ENCODE peak calls at places on chromosomes 16 and 17, in six cellular contexts. One of them, this sample, is unnamed.

GRCh38 chr17:19242926-19243325 is 5.8 kb downstream of the EPN2 start:
- DNase-seq in upper lobe of right lung: peak; percentile 33
- DNase-seq in effector memory CD4-positive, alpha-beta T cell: no peak
- DNase-seq in left ventricle myocardium inferior: no peak
- DNase-seq in uterus: no peak
- DNase-seq in fibroblast of lung: no peak
- DNase-seq in this sample: no peak

GRCh38 chr16:86566601-86566965 is at the start of gene FOXC2:
- DNase-seq in effector memory CD4-positive, alpha-beta T cell: peak; percentile 14
- DNase-seq in upper lobe of right lung: peak; percentile 80
- DNase-seq in uterus: peak; percentile 69
- DNase-seq in left ventricle myocardium inferior: peak; percentile 92
- DNase-seq in fibroblast of lung: peak; percentile 97
- DNase-seq in this sample: peak; percentile 89

GRCh38 chr16:88809068-88809675 is 2.6 kb downstream of the APRT start:
- DNase-seq in left ventricle myocardium inferior: no peak
- DNase-seq in effector memory CD4-positive, alpha-beta T cell: no peak
- DNase-seq in uterus: no peak
- DNase-seq in fibroblast of lung: no peak
- DNase-seq in upper lobe of right lung: peak; percentile 56
- DNase-seq in this sample: peak; percentile 45

GRCh38 chr16:81623365-81624102 is 155.6 kb upstream of the PLCG2 start:
- DNase-seq in effector memory CD4-positive, alpha-beta T cell: peak; percentile 46
- DNase-seq in upper lobe of right lung: no peak
- DNase-seq in uterus: no peak
- DNase-seq in fibroblast of lung: peak; percentile 65
- DNase-seq in left ventricle myocardium inferior: no peak
- DNase-seq in this sample: peak; percentile 44

GRCh38 chr17:65287040-65287439 is 149.9 kb downstream of the RGS9 start:
- DNase-seq in effector memory CD4-positive, alpha-beta T cell: no peak
- DNase-seq in left ventricle myocardium inferior: no peak
- DNase-seq in upper lobe of right lung: no peak
- DNase-seq in uterus: no peak
- DNase-seq in fibroblast of lung: no peak
- DNase-seq in this sample: no peak

GRCh38 chr16:794091-794842 is 5.8 kb downstream of the CHTF18 start:
- DNase-seq in uterus: no peak
- DNase-seq in left ventricle myocardium inferior: no peak
- DNase-seq in upper lobe of right lung: no peak
- DNase-seq in fibroblast of lung: no peak
- DNase-seq in effector memory CD4-positive, alpha-beta T cell: no peak
- DNase-seq in this sample: no peak

GRCh38 chr17:82767041-82767754 is 15.3 kb downstream of the TBCD start:
- DNase-seq in uterus: no peak
- DNase-seq in fibroblast of lung: peak; percentile 56
- DNase-seq in upper lobe of right lung: no peak
- DNase-seq in left ventricle myocardium inferior: no peak
- DNase-seq in effector memory CD4-positive, alpha-beta T cell: no peak
- DNase-seq in this sample: no peak

GRCh38 chr16:2465653-2466415 is 5.3 kb upstream of the NTN3 start:
- DNase-seq in left ventricle myocardium inferior: no peak
- DNase-seq in effector memory CD4-positive, alpha-beta T cell: no peak
- DNase-seq in fibroblast of lung: no peak
- DNase-seq in uterus: no peak
- DNase-seq in upper lobe of right lung: no peak
- DNase-seq in this sample: no peak

GRCh38 chr17:144936-145670 is 7.7 kb downstream of the SCGB1C2 start:
- DNase-seq in fibroblast of lung: no peak
- DNase-seq in left ventricle myocardium inferior: peak; percentile 6
- DNase-seq in upper lobe of right lung: peak; percentile 25
- DNase-seq in uterus: peak; percentile 7
- DNase-seq in effector memory CD4-positive, alpha-beta T cell: no peak
- DNase-seq in this sample: no peak

GRCh38 chr17:75096082-75096625 is 8.4 kb downstream of the SLC16A5 start:
- DNase-seq in fibroblast of lung: peak; percentile 62
- DNase-seq in uterus: no peak
- DNase-seq in upper lobe of right lung: peak; percentile 93
- DNase-seq in left ventricle myocardium inferior: peak; percentile 75
- DNase-seq in effector memory CD4-positive, alpha-beta T cell: no peak
- DNase-seq in this sample: peak; percentile 68

GRCh38 chr17:27323538-27324212 is 29.8 kb downstream of the WSB1 start:
- DNase-seq in upper lobe of right lung: peak; percentile 89
- DNase-seq in left ventricle myocardium inferior: peak; percentile 80
- DNase-seq in fibroblast of lung: peak; percentile 86
- DNase-seq in uterus: peak; percentile 68
- DNase-seq in effector memory CD4-positive, alpha-beta T cell: no peak
- DNase-seq in this sample: peak; percentile 48

GRCh38 chr17:292531-293382 is 59.9 kb downstream of the RPH3AL start:
- DNase-seq in fibroblast of lung: no peak
- DNase-seq in uterus: peak; percentile 2
- DNase-seq in upper lobe of right lung: peak; percentile 55
- DNase-seq in left ventricle myocardium inferior: no peak
- DNase-seq in effector memory CD4-positive, alpha-beta T cell: no peak
- DNase-seq in this sample: no peak

GRCh38 chr17:80984749-80985148 is 6.9 kb upstream of the CHMP6 start:
- DNase-seq in effector memory CD4-positive, alpha-beta T cell: no peak
- DNase-seq in upper lobe of right lung: no peak
- DNase-seq in uterus: peak; percentile 35
- DNase-seq in fibroblast of lung: peak; percentile 90
- DNase-seq in left ventricle myocardium inferior: no peak
- DNase-seq in this sample: no peak

GRCh38 chr17:17904171-17905035 is 67.6 kb upstream of the SREBF1 start:
- DNase-seq in fibroblast of lung: no peak
- DNase-seq in left ventricle myocardium inferior: no peak
- DNase-seq in uterus: no peak
- DNase-seq in upper lobe of right lung: no peak
- DNase-seq in effector memory CD4-positive, alpha-beta T cell: no peak
- DNase-seq in this sample: no peak

GRCh38 chr17:77958716-77959215 is 263 bp downstream of the TNRC6C start:
- DNase-seq in fibroblast of lung: no peak
- DNase-seq in upper lobe of right lung: no peak
- DNase-seq in uterus: no peak
- DNase-seq in effector memory CD4-positive, alpha-beta T cell: no peak
- DNase-seq in left ventricle myocardium inferior: no peak
- DNase-seq in this sample: no peak

GRCh38 chr16:24984903-24985675 is 30.1 kb downstream of the ARHGAP17 start:
- DNase-seq in effector memory CD4-positive, alpha-beta T cell: no peak
- DNase-seq in uterus: no peak
- DNase-seq in fibroblast of lung: no peak
- DNase-seq in upper lobe of right lung: no peak
- DNase-seq in left ventricle myocardium inferior: no peak
- DNase-seq in this sample: no peak

GRCh38 chr16:85126731-85127662 is 14.7 kb upstream of the CIBAR2 start:
- DNase-seq in fibroblast of lung: peak; percentile 68
- DNase-seq in left ventricle myocardium inferior: no peak
- DNase-seq in upper lobe of right lung: no peak
- DNase-seq in effector memory CD4-positive, alpha-beta T cell: no peak
- DNase-seq in uterus: peak; percentile 78
- DNase-seq in this sample: peak; percentile 32

GRCh38 chr17:19645608-19646250 is 2.8 kb upstream of the ALDH3A2 start:
- DNase-seq in effector memory CD4-positive, alpha-beta T cell: peak; percentile 24
- DNase-seq in uterus: peak; percentile 25
- DNase-seq in upper lobe of right lung: peak; percentile 73
- DNase-seq in fibroblast of lung: peak; percentile 19
- DNase-seq in left ventricle myocardium inferior: no peak
- DNase-seq in this sample: no peak

GRCh38 chr16:2811703-2812471 is 5.2 kb upstream of the PRSS21 start:
- DNase-seq in fibroblast of lung: no peak
- DNase-seq in effector memory CD4-positive, alpha-beta T cell: no peak
- DNase-seq in uterus: no peak
- DNase-seq in upper lobe of right lung: peak; percentile 38
- DNase-seq in left ventricle myocardium inferior: no peak
- DNase-seq in this sample: no peak

GRCh38 chr17:81666092-81666341 is 388 bp downstream of the OXLD1 start:
- DNase-seq in left ventricle myocardium inferior: no peak
- DNase-seq in effector memory CD4-positive, alpha-beta T cell: no peak
- DNase-seq in fibroblast of lung: peak; percentile 22
- DNase-seq in uterus: no peak
- DNase-seq in upper lobe of right lung: no peak
- DNase-seq in this sample: no peak

GRCh38 chr17:65978881-65979280 is 213.1 kb downstream of the CEP112 start:
- DNase-seq in uterus: no peak
- DNase-seq in effector memory CD4-positive, alpha-beta T cell: no peak
- DNase-seq in upper lobe of right lung: no peak
- DNase-seq in left ventricle myocardium inferior: no peak
- DNase-seq in fibroblast of lung: peak; percentile 16
- DNase-seq in this sample: no peak

GRCh38 chr16:55035956-55036355 is 105.3 kb downstream of the IRX5 start:
- DNase-seq in upper lobe of right lung: no peak
- DNase-seq in uterus: no peak
- DNase-seq in fibroblast of lung: no peak
- DNase-seq in effector memory CD4-positive, alpha-beta T cell: no peak
- DNase-seq in left ventricle myocardium inferior: no peak
- DNase-seq in this sample: no peak

GRCh38 chr17:72927146-72927545 is 165.3 kb downstream of the SLC39A11 start:
- DNase-seq in uterus: no peak
- DNase-seq in effector memory CD4-positive, alpha-beta T cell: no peak
- DNase-seq in fibroblast of lung: no peak
- DNase-seq in left ventricle myocardium inferior: no peak
- DNase-seq in upper lobe of right lung: no peak
- DNase-seq in this sample: no peak

GRCh38 chr16:80720759-80721470 is 83.5 kb downstream of the CDYL2 start:
- DNase-seq in fibroblast of lung: no peak
- DNase-seq in uterus: no peak
- DNase-seq in left ventricle myocardium inferior: no peak
- DNase-seq in effector memory CD4-positive, alpha-beta T cell: no peak
- DNase-seq in upper lobe of right lung: no peak
- DNase-seq in this sample: no peak

GRCh38 chr16:3754772-3755171 is 37.4 kb upstream of the TRAP1 start:
- DNase-seq in fibroblast of lung: no peak
- DNase-seq in upper lobe of right lung: no peak
- DNase-seq in effector memory CD4-positive, alpha-beta T cell: no peak
- DNase-seq in uterus: no peak
- DNase-seq in left ventricle myocardium inferior: no peak
- DNase-seq in this sample: no peak

DNA sequence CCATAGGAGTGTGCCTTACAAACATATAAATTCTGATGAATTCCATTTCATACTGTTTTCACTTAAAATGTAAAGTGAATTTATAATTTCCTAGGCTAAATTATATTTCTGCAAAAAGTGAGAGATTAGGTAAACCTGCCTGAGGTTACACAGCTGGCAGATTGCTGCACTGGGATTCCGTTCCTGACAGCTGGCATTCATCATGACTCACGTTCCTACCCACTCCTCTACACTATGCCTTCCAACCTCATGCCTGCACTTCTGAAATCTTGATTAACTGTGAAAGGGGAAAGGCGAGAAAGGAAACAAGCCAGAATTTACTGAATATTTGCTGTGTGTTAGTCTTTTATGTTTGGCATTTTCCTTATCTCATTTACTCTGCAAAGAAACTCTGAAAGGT is 73.3 kb upstream of the MON1B start:
- DNase-seq in upper lobe of right lung: no peak
- DNase-seq in effector memory CD4-positive, alpha-beta T cell: no peak
- DNase-seq in uterus: no peak
- DNase-seq in left ventricle myocardium inferior: no peak
- DNase-seq in fibroblast of lung: no peak
- DNase-seq in this sample: no peak
- H3K4me3 ChIP-seq in upper lobe of right lung: no peak overlapping the region
- H3K4me3 ChIP-seq in effector memory CD4-positive, alpha-beta T cell: no peak overlapping the region
- H3K4me3 ChIP-seq in uterus: no peak overlapping the region
- H3K4me3 ChIP-seq in left ventricle myocardium inferior: no peak overlapping the region
- H3K4me3 ChIP-seq in fibroblast of lung: no peak overlapping the region
- H3K4me3 ChIP-seq in this sample: no peak overlapping the region

GRCh38 chr17:41664587-41665565 is 23.8 kb upstream of the EIF1 start:
- DNase-seq in uterus: no peak
- DNase-seq in fibroblast of lung: no peak
- DNase-seq in upper lobe of right lung: no peak
- DNase-seq in left ventricle myocardium inferior: no peak
- DNase-seq in effector memory CD4-positive, alpha-beta T cell: no peak
- DNase-seq in this sample: no peak
- H3K4me3 ChIP-seq in uterus: peak overlapping the region; percentile 45
- H3K4me3 ChIP-seq in fibroblast of lung: peak overlapping the region; percentile 59
- H3K4me3 ChIP-seq in upper lobe of right lung: peak overlapping the region; percentile 56
- H3K4me3 ChIP-seq in left ventricle myocardium inferior: peak overlapping the region; percentile 72
- H3K4me3 ChIP-seq in effector memory CD4-positive, alpha-beta T cell: peak overlapping the region; percentile 63
- H3K4me3 ChIP-seq in this sample: no peak overlapping the region

GRCh38 chr17:12815642-12816141 is 26.4 kb downstream of the ARHGAP44 start:
- DNase-seq in fibroblast of lung: no peak
- DNase-seq in effector memory CD4-positive, alpha-beta T cell: no peak
- DNase-seq in left ventricle myocardium inferior: no peak
- DNase-seq in uterus: no peak
- DNase-seq in upper lobe of right lung: no peak
- DNase-seq in this sample: no peak
- H3K4me3 ChIP-seq in fibroblast of lung: no peak overlapping the region
- H3K4me3 ChIP-seq in effector memory CD4-positive, alpha-beta T cell: no peak overlapping the region
- H3K4me3 ChIP-seq in left ventricle myocardium inferior: no peak overlapping the region
- H3K4me3 ChIP-seq in uterus: no peak overlapping the region
- H3K4me3 ChIP-seq in upper lobe of right lung: no peak overlapping the region
- H3K4me3 ChIP-seq in this sample: no peak overlapping the region

GRCh38 chr16:71847096-71847495 is 1.3 kb downstream of the ATXN1L start:
- DNase-seq in effector memory CD4-positive, alpha-beta T cell: no peak
- DNase-seq in fibroblast of lung: no peak
- DNase-seq in left ventricle myocardium inferior: no peak
- DNase-seq in upper lobe of right lung: no peak
- DNase-seq in uterus: no peak
- DNase-seq in this sample: no peak
- H3K4me3 ChIP-seq in effector memory CD4-positive, alpha-beta T cell: peak overlapping the region; percentile 96
- H3K4me3 ChIP-seq in fibroblast of lung: peak overlapping the region; percentile 97
- H3K4me3 ChIP-seq in left ventricle myocardium inferior: peak overlapping the region; percentile 100
- H3K4me3 ChIP-seq in upper lobe of right lung: peak overlapping the region; percentile 100
- H3K4me3 ChIP-seq in uterus: peak overlapping the region; percentile 73
- H3K4me3 ChIP-seq in this sample: peak overlapping the region; percentile 99

GRCh38 chr17:45226620-45227019 is 4.9 kb downstream of the FMNL1 start:
- DNase-seq in left ventricle myocardium inferior: no peak
- DNase-seq in upper lobe of right lung: no peak
- DNase-seq in fibroblast of lung: no peak
- DNase-seq in effector memory CD4-positive, alpha-beta T cell: no peak
- DNase-seq in uterus: no peak
- DNase-seq in this sample: no peak

GRCh38 chr17:45228121-45228941 is 6.6 kb downstream of the FMNL1 start:
- DNase-seq in left ventricle myocardium inferior: no peak
- DNase-seq in fibroblast of lung: no peak
- DNase-seq in effector memory CD4-positive, alpha-beta T cell: no peak
- DNase-seq in uterus: no peak
- DNase-seq in upper lobe of right lung: no peak
- DNase-seq in this sample: no peak

GRCh38 chr17:45228985-45229517 is 7.4 kb downstream of the FMNL1 start:
- DNase-seq in effector memory CD4-positive, alpha-beta T cell: peak; percentile 79
- DNase-seq in upper lobe of right lung: peak; percentile 94
- DNase-seq in fibroblast of lung: peak; percentile 96
- DNase-seq in left ventricle myocardium inferior: peak; percentile 89
- DNase-seq in uterus: peak; percentile 92
- DNase-seq in this sample: no peak

GRCh38 chr17:45227101-45227591 is 5.5 kb downstream of the FMNL1 start:
- DNase-seq in effector memory CD4-positive, alpha-beta T cell: no peak
- DNase-seq in left ventricle myocardium inferior: no peak
- DNase-seq in upper lobe of right lung: no peak
- DNase-seq in fibroblast of lung: peak; percentile 28
- DNase-seq in uterus: no peak
- DNase-seq in this sample: no peak

GRCh38 chr17:45227631-45228120 is 6.0 kb downstream of the FMNL1 start:
- DNase-seq in upper lobe of right lung: no peak
- DNase-seq in uterus: no peak
- DNase-seq in left ventricle myocardium inferior: no peak
- DNase-seq in fibroblast of lung: no peak
- DNase-seq in effector memory CD4-positive, alpha-beta T cell: no peak
- DNase-seq in this sample: no peak
- H3K4me3 ChIP-seq in upper lobe of right lung: peak overlapping the region; percentile 64
- H3K4me3 ChIP-seq in uterus: no peak overlapping the region
- H3K4me3 ChIP-seq in left ventricle myocardium inferior: peak overlapping the region; percentile 53
- H3K4me3 ChIP-seq in fibroblast of lung: no peak overlapping the region
- H3K4me3 ChIP-seq in effector memory CD4-positive, alpha-beta T cell: peak overlapping the region; percentile 79
- H3K4me3 ChIP-seq in this sample: no peak overlapping the region

This sample was measured in HAP-1.